ENCODE peak calls at places on chromosomes 1 and 21, in four cellular contexts. B is heart right ventricle, S is H54, Q is memory B cell. A is an unnamed sample.

GRCh38 chr1:218317061-218317460 is 28.1 kb upstream of the TGFB2 start:
- DNase-seq in B (no peak), S (no peak), Q (no peak), A (no peak)

GRCh38 chr1:178931843-178932551 is 61.1 kb upstream of the ANGPTL1 start:
- DNase-seq in B (peak), S (no peak), Q (no peak), A (no peak)

GRCh38 chr21:33411949-33412430 is 8.8 kb downstream of the IFNGR2 start:
- DNase-seq in B (no peak), S (no peak), Q (no peak), A (no peak)

GRCh38 chr21:35603471-35603870 is 456.9 kb downstream of the SETD4 start:
- DNase-seq in B (no peak), S (no peak), Q (no peak), A (no peak)

GRCh38 chr1:87897486-87897885 is 568.8 kb downstream of the LMO4 start:
- DNase-seq in B (no peak), S (no peak), Q (no peak), A (no peak)

GRCh38 chr1:206106328-206107167 is 10.6 kb downstream of the AVPR1B start:
- DNase-seq in B (peak), S (peak), Q (peak), A (peak)

GRCh38 chr1:162389021-162389818 is 7.7 kb downstream of the C1orf226 start:
- DNase-seq in B (no peak), S (no peak), Q (no peak), A (no peak)

GRCh38 chr1:109025691-109026090 is 16.2 kb downstream of the WDR47 start:
- DNase-seq in B (no peak), S (no peak), Q (no peak), A (no peak)

GRCh38 chr1:21547876-21548275 is 38.7 kb downstream of the ALPL start:
- DNase-seq in B (no peak), S (no peak), Q (no peak), A (no peak)

GRCh38 chr21:45974073-45975016 is 7.2 kb upstream of the COL6A1 start:
- DNase-seq in B (peak), S (peak), Q (no peak), A (peak)

GRCh38 chr21:20882462-20883415 is 115.5 kb upstream of the NCAM2 start:
- DNase-seq in B (no peak), S (no peak), Q (no peak), A (no peak)

GRCh38 chr1:81151300-81151699 is 649.4 kb upstream of the ADGRL2 start:
- DNase-seq in B (no peak), S (no peak), Q (no peak), A (no peak)

GRCh38 chr21:44723177-44724131 is 12.1 kb upstream of the TSPEAR start:
- DNase-seq in B (no peak), S (no peak), Q (no peak), A (no peak)

GRCh38 chr21:45887121-45887611 is 94.4 kb upstream of the COL6A1 start:
- DNase-seq in B (peak), S (no peak), Q (no peak), A (no peak)

GRCh38 chr1:12477936-12478611 is 139.9 kb downstream of the DHRS3 start:
- DNase-seq in B (peak), S (no peak), Q (no peak), A (no peak)

GRCh38 chr1:65459397-65459768 is 38.9 kb downstream of the LEPR start:
- DNase-seq in B (no peak), S (peak), Q (no peak), A (peak)

GRCh38 chr1:92949937-92950817 is 11.1 kb downstream of the DIPK1A start:
- DNase-seq in B (no peak), S (peak), Q (no peak), A (no peak)

GRCh38 chr1:64387382-64388066 is 82.4 kb upstream of the CACHD1 start:
- DNase-seq in B (no peak), S (no peak), Q (no peak), A (no peak)

GRCh38 chr1:29675481-29676263 is 439.4 kb downstream of the PTPRU start:
- DNase-seq in B (no peak), S (no peak), Q (peak), A (no peak)

GRCh38 chr1:34795916-34796315 is 3.1 kb downstream of the GJA4 start:
- DNase-seq in B (no peak), S (no peak), Q (no peak), A (no peak)

GRCh38 chr21:28473530-28474225 is 519.0 kb downstream of the LTN1 start:
- DNase-seq in B (no peak), S (no peak), Q (no peak), A (no peak)

GRCh38 chr1:226730064-226730463 is 9.0 kb downstream of the ITPKB start:
- DNase-seq in B (no peak), S (no peak), Q (no peak), A (no peak)

GRCh38 chr1:42145726-42146125 is 7.5 kb upstream of the GUCA2B start:
- DNase-seq in B (no peak), S (no peak), Q (no peak), A (no peak)

GRCh38 chr1:38763106-38763505 is 96.5 kb downstream of the RRAGC start:
- DNase-seq in B (no peak), S (no peak), Q (no peak), A (no peak)